ENCODE peak calls at places on chromosomes 7 and 10, in eight cellular contexts. One of them, this sample, is unnamed.

GRCh38 chr10:12241810-12242529 is 46.0 kb downstream of the CDC123 start:
- DNase-seq in adipocyte: no peak
- DNase-seq in left ventricle myocardium inferior: peak; percentile 50
- DNase-seq in right cardiac atrium: peak; percentile 81
- DNase-seq in GM23248: no peak
- DNase-seq in heart left ventricle: peak; percentile 54
- DNase-seq in A549: no peak
- DNase-seq in transverse colon: no peak
- DNase-seq in this sample: peak; percentile 15

GRCh38 chr10:103669243-103669929 is 175.9 kb downstream of the NEURL1 start:
- DNase-seq in left ventricle myocardium inferior: no peak
- DNase-seq in heart left ventricle: no peak
- DNase-seq in GM23248: peak; percentile 46
- DNase-seq in adipocyte: no peak
- DNase-seq in A549: no peak
- DNase-seq in right cardiac atrium: peak; percentile 46
- DNase-seq in transverse colon: no peak
- DNase-seq in this sample: no peak

GRCh38 chr10:16699435-16699834 is 117.8 kb downstream of the RSU1 start:
- DNase-seq in heart left ventricle: no peak
- DNase-seq in GM23248: no peak
- DNase-seq in left ventricle myocardium inferior: no peak
- DNase-seq in right cardiac atrium: no peak
- DNase-seq in transverse colon: no peak
- DNase-seq in adipocyte: no peak
- DNase-seq in A549: no peak
- DNase-seq in this sample: no peak

GRCh38 chr10:49646256-49646870 is 32.5 kb downstream of the CHAT start:
- DNase-seq in A549: no peak
- DNase-seq in adipocyte: no peak
- DNase-seq in transverse colon: no peak
- DNase-seq in right cardiac atrium: no peak
- DNase-seq in heart left ventricle: no peak
- DNase-seq in GM23248: no peak
- DNase-seq in left ventricle myocardium inferior: no peak
- DNase-seq in this sample: no peak

GRCh38 chr10:49837096-49837495 is 75.0 kb upstream of the OGDHL start:
- DNase-seq in right cardiac atrium: no peak
- DNase-seq in heart left ventricle: no peak
- DNase-seq in A549: peak; percentile 62
- DNase-seq in adipocyte: no peak
- DNase-seq in transverse colon: no peak
- DNase-seq in GM23248: no peak
- DNase-seq in left ventricle myocardium inferior: no peak
- DNase-seq in this sample: no peak

GRCh38 chr10:72691470-72692056 is 380 bp upstream of the MCU start:
- DNase-seq in transverse colon: no peak
- DNase-seq in right cardiac atrium: no peak
- DNase-seq in adipocyte: no peak
- DNase-seq in left ventricle myocardium inferior: no peak
- DNase-seq in GM23248: no peak
- DNase-seq in A549: no peak
- DNase-seq in heart left ventricle: no peak
- DNase-seq in this sample: peak; percentile 97

GRCh38 chr7:36118344-36118743 is 34.7 kb upstream of the EEPD1 start:
- DNase-seq in transverse colon: no peak
- DNase-seq in right cardiac atrium: no peak
- DNase-seq in left ventricle myocardium inferior: no peak
- DNase-seq in adipocyte: no peak
- DNase-seq in heart left ventricle: no peak
- DNase-seq in GM23248: no peak
- DNase-seq in A549: no peak
- DNase-seq in this sample: no peak

GRCh38 chr10:125547010-125547650 is 135.8 kb downstream of the TEX36 start:
- DNase-seq in GM23248: no peak
- DNase-seq in left ventricle myocardium inferior: no peak
- DNase-seq in adipocyte: no peak
- DNase-seq in heart left ventricle: no peak
- DNase-seq in transverse colon: no peak
- DNase-seq in right cardiac atrium: no peak
- DNase-seq in A549: no peak
- DNase-seq in this sample: no peak

GRCh38 chr10:95451568-95452524 is 109.3 kb downstream of the SORBS1 start:
- DNase-seq in adipocyte: no peak
- DNase-seq in heart left ventricle: no peak
- DNase-seq in GM23248: no peak
- DNase-seq in right cardiac atrium: no peak
- DNase-seq in left ventricle myocardium inferior: no peak
- DNase-seq in transverse colon: no peak
- DNase-seq in A549: no peak
- DNase-seq in this sample: peak; percentile 86

GRCh38 chr7:65371468-65371867 is 2.2 kb upstream of the ZNF92 start:
- DNase-seq in right cardiac atrium: no peak
- DNase-seq in GM23248: no peak
- DNase-seq in A549: no peak
- DNase-seq in transverse colon: no peak
- DNase-seq in left ventricle myocardium inferior: no peak
- DNase-seq in adipocyte: no peak
- DNase-seq in heart left ventricle: no peak
- DNase-seq in this sample: peak; percentile 73

GRCh38 chr7:96327429-96327828 is 5.5 kb upstream of the SLC25A13 start:
- DNase-seq in right cardiac atrium: no peak
- DNase-seq in A549: no peak
- DNase-seq in left ventricle myocardium inferior: no peak
- DNase-seq in GM23248: no peak
- DNase-seq in adipocyte: no peak
- DNase-seq in heart left ventricle: no peak
- DNase-seq in transverse colon: peak; percentile 87
- DNase-seq in this sample: peak; percentile 32

GRCh38 chr7:151078233-151079040 is 2.2 kb downstream of the FASTK start:
- DNase-seq in heart left ventricle: no peak
- DNase-seq in left ventricle myocardium inferior: peak; percentile 20
- DNase-seq in A549: no peak
- DNase-seq in adipocyte: no peak
- DNase-seq in right cardiac atrium: peak; percentile 58
- DNase-seq in GM23248: peak; percentile 65
- DNase-seq in transverse colon: no peak
- DNase-seq in this sample: no peak

GRCh38 chr7:3995187-3995586 is 686.9 kb upstream of the FOXK1 start:
- DNase-seq in heart left ventricle: no peak
- DNase-seq in right cardiac atrium: no peak
- DNase-seq in transverse colon: no peak
- DNase-seq in A549: peak; percentile 15
- DNase-seq in GM23248: no peak
- DNase-seq in left ventricle myocardium inferior: no peak
- DNase-seq in adipocyte: no peak
- DNase-seq in this sample: peak; percentile 12

DNA sequence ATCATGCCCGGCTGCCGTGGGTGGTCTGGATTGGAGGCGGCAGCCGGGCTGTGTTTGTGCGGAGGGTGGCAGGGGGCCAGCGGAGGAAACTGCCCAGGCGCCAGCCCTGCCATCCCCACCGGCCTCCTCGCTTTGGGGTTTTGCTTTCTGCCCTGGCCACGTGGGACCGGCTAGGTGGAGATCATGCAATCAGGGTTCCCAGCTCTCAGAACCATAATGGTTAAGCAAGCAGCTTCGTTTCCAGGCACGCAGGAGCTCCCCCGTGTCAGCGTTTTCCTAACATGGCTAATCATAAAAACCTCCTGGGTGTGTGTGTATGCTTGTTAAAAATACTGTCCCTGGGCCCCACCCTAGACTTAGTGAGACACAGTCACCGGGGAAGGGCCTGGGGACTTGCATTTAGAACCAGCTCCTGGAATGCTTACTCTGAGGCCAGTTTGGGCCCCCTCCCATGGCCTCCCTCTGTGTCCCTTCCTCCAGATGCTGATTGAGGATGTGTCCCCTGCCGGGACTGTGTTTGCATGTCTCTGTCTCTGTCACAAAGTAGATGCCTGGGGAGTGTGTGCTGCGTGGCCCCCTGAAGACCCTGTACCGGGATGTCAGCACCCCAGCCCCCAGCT is 119.3 kb downstream of the CUX1 start:
- DNase-seq in adipocyte: peak; percentile 52
- DNase-seq in heart left ventricle: peak; percentile 45
- DNase-seq in left ventricle myocardium inferior: peak; percentile 36
- DNase-seq in right cardiac atrium: peak; percentile 80
- DNase-seq in transverse colon: peak; percentile 71
- DNase-seq in A549: no peak
- DNase-seq in GM23248: peak; percentile 83
- DNase-seq in this sample: no peak
- H3K4me1 ChIP-seq in adipocyte: peaks cover 35% of the 10 kb centered on the region
- H3K4me1 ChIP-seq in heart left ventricle: peaks cover 58% of the 10 kb centered on the region
- H3K4me1 ChIP-seq in left ventricle myocardium inferior: peaks cover 72% of the 10 kb centered on the region
- H3K4me1 ChIP-seq in right cardiac atrium: peaks cover 15% of the 10 kb centered on the region
- H3K4me1 ChIP-seq in transverse colon: peaks cover 31% of the 10 kb centered on the region
- H3K4me1 ChIP-seq in A549: peaks cover 50% of the 10 kb centered on the region
- H3K4me1 ChIP-seq in GM23248: peaks cover 25% of the 10 kb centered on the region
- H3K4me1 ChIP-seq in this sample: no peaks in the 10 kb centered on the region

DNA sequence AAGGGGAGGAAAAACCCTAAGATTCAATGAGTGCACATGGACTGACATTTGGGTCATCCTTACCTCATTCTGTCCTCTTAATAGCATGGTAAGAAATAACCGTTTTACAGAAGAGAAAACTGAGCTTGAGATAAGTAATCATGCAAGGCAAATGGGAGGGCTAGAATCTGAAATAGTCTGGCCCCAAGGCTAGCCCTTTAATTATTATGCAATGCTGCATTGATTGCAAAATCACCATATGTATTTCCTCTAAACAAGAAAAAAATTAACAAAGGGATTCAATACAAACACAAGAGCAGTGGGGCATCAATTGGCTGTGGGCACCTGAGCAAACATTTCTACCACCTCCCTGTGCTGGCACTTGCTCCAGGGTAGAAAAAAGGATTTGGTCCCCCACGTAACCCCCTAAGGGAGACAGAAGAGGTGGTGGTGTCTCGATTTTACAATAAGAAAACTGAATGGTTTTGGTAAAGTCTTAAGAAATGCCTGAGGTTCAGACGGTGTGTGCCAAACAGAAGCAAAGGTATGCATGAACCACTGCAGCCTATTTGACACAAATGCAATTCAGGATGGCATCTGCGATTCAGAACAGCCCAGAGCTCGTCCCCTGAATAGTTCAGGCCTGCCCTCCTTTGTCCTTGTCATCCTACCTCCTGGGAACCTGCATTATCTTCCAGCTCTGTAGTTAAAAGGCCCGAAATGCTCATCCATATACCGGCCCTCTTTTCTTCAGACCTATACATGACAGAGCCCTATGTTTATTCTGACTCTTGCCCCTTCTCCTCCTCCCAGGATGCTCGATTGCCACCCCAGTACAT is 23.6 kb downstream of the PIP4K2A start:
- DNase-seq in adipocyte: peak; percentile 84
- DNase-seq in transverse colon: no peak
- DNase-seq in A549: no peak
- DNase-seq in right cardiac atrium: no peak
- DNase-seq in GM23248: peak; percentile 42
- DNase-seq in left ventricle myocardium inferior: no peak
- DNase-seq in heart left ventricle: no peak
- DNase-seq in this sample: no peak
- H3K4me1 ChIP-seq in adipocyte: peaks cover 39% of the 10 kb centered on the region
- H3K4me1 ChIP-seq in transverse colon: no peaks in the 10 kb centered on the region
- H3K4me1 ChIP-seq in A549: peaks cover 19% of the 10 kb centered on the region
- H3K4me1 ChIP-seq in right cardiac atrium: peaks cover 3% of the 10 kb centered on the region
- H3K4me1 ChIP-seq in GM23248: peaks cover 25% of the 10 kb centered on the region
- H3K4me1 ChIP-seq in left ventricle myocardium inferior: peaks cover 20% of the 10 kb centered on the region
- H3K4me1 ChIP-seq in heart left ventricle: peaks cover 9% of the 10 kb centered on the region
- H3K4me1 ChIP-seq in this sample: no peaks in the 10 kb centered on the region

GRCh38 chr7:138961159-138961558 is 20.0 kb downstream of the KIAA1549 start:
- DNase-seq in left ventricle myocardium inferior: no peak
- DNase-seq in transverse colon: peak; percentile 54
- DNase-seq in heart left ventricle: no peak
- DNase-seq in GM23248: no peak
- DNase-seq in A549: peak; percentile 18
- DNase-seq in right cardiac atrium: no peak
- DNase-seq in adipocyte: no peak
- DNase-seq in this sample: no peak
- H3K4me1 ChIP-seq in left ventricle myocardium inferior: peaks cover 18% of the 10 kb centered on the region
- H3K4me1 ChIP-seq in transverse colon: no peaks in the 10 kb centered on the region
- H3K4me1 ChIP-seq in heart left ventricle: peaks cover 5% of the 10 kb centered on the region
- H3K4me1 ChIP-seq in GM23248: peaks cover 4% of the 10 kb centered on the region
- H3K4me1 ChIP-seq in A549: peaks cover 22% of the 10 kb centered on the region
- H3K4me1 ChIP-seq in right cardiac atrium: peaks cover 3% of the 10 kb centered on the region
- H3K4me1 ChIP-seq in adipocyte: peaks cover 3% of the 10 kb centered on the region
- H3K4me1 ChIP-seq in this sample: peaks cover 6% of the 10 kb centered on the region

DNA sequence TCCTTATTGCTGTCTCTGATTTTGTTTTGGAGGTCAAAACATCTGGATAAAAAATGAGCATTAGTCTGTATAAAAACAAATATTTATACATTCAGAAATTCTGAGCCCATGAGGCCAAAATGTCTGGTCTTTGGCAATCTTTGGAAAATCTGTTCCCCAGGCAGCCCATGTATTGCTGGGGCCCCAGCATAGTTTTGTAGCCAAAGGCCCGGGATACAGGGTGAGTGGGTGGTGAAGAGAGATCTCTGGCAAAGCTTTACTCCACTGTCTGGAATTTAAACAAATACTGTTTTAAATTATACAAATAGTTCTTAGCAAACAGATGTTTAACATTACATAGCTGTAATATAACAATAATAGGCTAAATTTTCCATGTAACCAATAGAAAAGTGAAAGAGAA is 134.7 kb upstream of the GALNT17 start:
- DNase-seq in transverse colon: no peak
- DNase-seq in heart left ventricle: no peak
- DNase-seq in A549: no peak
- DNase-seq in GM23248: no peak
- DNase-seq in adipocyte: peak; percentile 5
- DNase-seq in left ventricle myocardium inferior: no peak
- DNase-seq in right cardiac atrium: no peak
- DNase-seq in this sample: no peak
- H3K4me1 ChIP-seq in transverse colon: no peaks in the 10 kb centered on the region
- H3K4me1 ChIP-seq in heart left ventricle: no peaks in the 10 kb centered on the region
- H3K4me1 ChIP-seq in A549: no peaks in the 10 kb centered on the region
- H3K4me1 ChIP-seq in GM23248: no peaks in the 10 kb centered on the region
- H3K4me1 ChIP-seq in adipocyte: peaks cover 5% of the 10 kb centered on the region
- H3K4me1 ChIP-seq in left ventricle myocardium inferior: no peaks in the 10 kb centered on the region
- H3K4me1 ChIP-seq in right cardiac atrium: no peaks in the 10 kb centered on the region
- H3K4me1 ChIP-seq in this sample: no peaks in the 10 kb centered on the region

GRCh38 chr7:112481833-112482669 is 1.3 kb downstream of the LSMEM1 start:
- DNase-seq in adipocyte: peak; percentile 87
- DNase-seq in heart left ventricle: peak; percentile 47
- DNase-seq in right cardiac atrium: peak; percentile 53
- DNase-seq in A549: peak; percentile 77
- DNase-seq in left ventricle myocardium inferior: peak; percentile 20
- DNase-seq in transverse colon: peak; percentile 29
- DNase-seq in GM23248: peak; percentile 96
- DNase-seq in this sample: peak; percentile 51
- H3K4me1 ChIP-seq in adipocyte: peaks cover 45% of the 10 kb centered on the region
- H3K4me1 ChIP-seq in heart left ventricle: peaks cover 39% of the 10 kb centered on the region
- H3K4me1 ChIP-seq in right cardiac atrium: peaks cover 2% of the 10 kb centered on the region
- H3K4me1 ChIP-seq in A549: peaks cover 44% of the 10 kb centered on the region
- H3K4me1 ChIP-seq in left ventricle myocardium inferior: peaks cover 54% of the 10 kb centered on the region
- H3K4me1 ChIP-seq in transverse colon: peaks cover 3% of the 10 kb centered on the region
- H3K4me1 ChIP-seq in GM23248: peaks cover 42% of the 10 kb centered on the region
- H3K4me1 ChIP-seq in this sample: peaks cover 26% of the 10 kb centered on the region